ENCODE peak calls at places on chromosomes 6 and 20, in six cellular contexts. J is stomach, L is lung, I is fibroblast of lung, Y is uterus, E is endodermal cell. D is an unnamed sample.

GRCh38 chr6:37938909-37939308 is 119.4 kb downstream of the ZFAND3 start:
- DNase-seq in J (no peak), L (no peak), I (peak; percentile 13), Y (no peak), E (no peak), D (no peak)

GRCh38 chr6:1515781-1516180 is 93.9 kb upstream of the FOXC1 start:
- DNase-seq in J (no peak), L (no peak), I (no peak), Y (no peak), E (no peak), D (no peak)

GRCh38 chr6:31572041-31572911 is at the start of gene LTA:
- DNase-seq in J (no peak), L (no peak), I (no peak), Y (no peak), E (no peak), D (peak; percentile 80)

GRCh38 chr6:2760882-2761842 is 4.0 kb upstream of the WRNIP1 start:
- DNase-seq in J (no peak), L (no peak), I (no peak), Y (no peak), E (no peak), D (no peak)

GRCh38 chr6:29137724-29138123 is 29.9 kb downstream of the OR2J3 start:
- DNase-seq in J (no peak), L (no peak), I (no peak), Y (no peak), E (no peak), D (no peak)

GRCh38 chr20:47317127-47317895 is 39.2 kb downstream of the ZMYND8 start:
- DNase-seq in J (peak; percentile 68), L (peak; percentile 88), I (peak; percentile 97), Y (peak; percentile 90), E (peak; percentile 88), D (peak; percentile 18)

GRCh38 chr20:35695245-35695749 is 3.9 kb downstream of the NFS1 start:
- DNase-seq in J (peak; percentile 3), L (peak; percentile 13), I (no peak), Y (no peak), E (no peak), D (no peak)

GRCh38 chr6:139475231-139475630 is 100.8 kb upstream of the CITED2 start:
- DNase-seq in J (no peak), L (no peak), I (no peak), Y (no peak), E (no peak), D (no peak)

GRCh38 chr6:134822920-134823430 is 126.9 kb downstream of the ALDH8A1 start:
- DNase-seq in J (peak; percentile 31), L (peak; percentile 43), I (peak; percentile 90), Y (peak; percentile 17), E (peak; percentile 87), D (peak; percentile 17)

GRCh38 chr6:46327769-46328168 is 157.0 kb upstream of the ENPP5 start:
- DNase-seq in J (no peak), L (no peak), I (no peak), Y (no peak), E (no peak), D (no peak)

GRCh38 chr20:63911171-63911570 is 16.2 kb downstream of the DNAJC5 start:
- DNase-seq in J (peak; percentile 72), L (no peak), I (peak; percentile 39), Y (no peak), E (no peak), D (no peak)

GRCh38 chr6:35213824-35214756 is at the start of gene SCUBE3:
- DNase-seq in J (peak; percentile 29), L (no peak), I (peak; percentile 32), Y (no peak), E (peak; percentile 88), D (no peak)

GRCh38 chr6:54248994-54249393 is 59.2 kb upstream of the TINAG start:
- DNase-seq in J (no peak), L (no peak), I (no peak), Y (no peak), E (no peak), D (no peak)

GRCh38 chr6:111210074-111210729 is 122.9 kb downstream of the SLC16A10 start:
- DNase-seq in J (no peak), L (no peak), I (peak; percentile 71), Y (no peak), E (peak; percentile 53), D (peak; percentile 23)

GRCh38 chr6:68876792-68877493 is 241.9 kb downstream of the ADGRB3 start:
- DNase-seq in J (no peak), L (no peak), I (peak; percentile 53), Y (no peak), E (no peak), D (peak; percentile 3)

GRCh38 chr20:59031326-59032022 is 661 bp downstream of the ATP5F1E start:
- DNase-seq in J (no peak), L (no peak), I (no peak), Y (no peak), E (no peak), D (no peak)

GRCh38 chr20:48897298-48898044 is 24.0 kb upstream of the ARFGEF2 start:
- DNase-seq in J (no peak), L (no peak), I (peak; percentile 78), Y (no peak), E (peak; percentile 34), D (no peak)

GRCh38 chr6:132687306-132687705 is 26.5 kb downstream of the VNN1 start:
- DNase-seq in J (no peak), L (no peak), I (no peak), Y (no peak), E (no peak), D (no peak)

GRCh38 chr6:133743621-133744020 is 145.3 kb upstream of the TCF21 start:
- DNase-seq in J (no peak), L (no peak), I (no peak), Y (no peak), E (no peak), D (no peak)

GRCh38 chr20:50601511-50602431 is 89.6 kb downstream of the RIPOR3 start:
- DNase-seq in J (no peak), L (no peak), I (no peak), Y (no peak), E (no peak), D (no peak)

GRCh38 chr6:147040041-147040440 is 164.2 kb upstream of the STXBP5 start:
- DNase-seq in J (no peak), L (no peak), I (peak; percentile 84), Y (no peak), E (no peak), D (no peak)

GRCh38 chr20:4256886-4257285 is 241.5 kb upstream of the RNF24 start:
- DNase-seq in J (no peak), L (no peak), I (no peak), Y (no peak), E (no peak), D (no peak)

GRCh38 chr20:58246346-58246745 is 17.9 kb upstream of the ANKRD60 start:
- DNase-seq in J (no peak), L (no peak), I (peak; percentile 38), Y (no peak), E (peak; percentile 76), D (no peak)

GRCh38 chr6:3884007-3884745 is 35.0 kb downstream of the FAM50B start:
- DNase-seq in J (no peak), L (no peak), I (peak; percentile 49), Y (no peak), E (no peak), D (no peak)

GRCh38 chr20:49508435-49509199 is 26.1 kb upstream of the KCNB1 start:
- DNase-seq in J (no peak), L (no peak), I (peak; percentile 55), Y (no peak), E (peak; percentile 59), D (no peak)

GRCh38 chr6:31642798-31643570 is 9.5 kb downstream of the BAG6 start:
- DNase-seq in J (no peak), L (no peak), I (no peak), Y (no peak), E (no peak), D (no peak)

GRCh38 chr6:67201563-67201962 is 1433.5 kb upstream of the ADGRB3 start:
- DNase-seq in J (no peak), L (no peak), I (no peak), Y (no peak), E (no peak), D (no peak)

DNA sequence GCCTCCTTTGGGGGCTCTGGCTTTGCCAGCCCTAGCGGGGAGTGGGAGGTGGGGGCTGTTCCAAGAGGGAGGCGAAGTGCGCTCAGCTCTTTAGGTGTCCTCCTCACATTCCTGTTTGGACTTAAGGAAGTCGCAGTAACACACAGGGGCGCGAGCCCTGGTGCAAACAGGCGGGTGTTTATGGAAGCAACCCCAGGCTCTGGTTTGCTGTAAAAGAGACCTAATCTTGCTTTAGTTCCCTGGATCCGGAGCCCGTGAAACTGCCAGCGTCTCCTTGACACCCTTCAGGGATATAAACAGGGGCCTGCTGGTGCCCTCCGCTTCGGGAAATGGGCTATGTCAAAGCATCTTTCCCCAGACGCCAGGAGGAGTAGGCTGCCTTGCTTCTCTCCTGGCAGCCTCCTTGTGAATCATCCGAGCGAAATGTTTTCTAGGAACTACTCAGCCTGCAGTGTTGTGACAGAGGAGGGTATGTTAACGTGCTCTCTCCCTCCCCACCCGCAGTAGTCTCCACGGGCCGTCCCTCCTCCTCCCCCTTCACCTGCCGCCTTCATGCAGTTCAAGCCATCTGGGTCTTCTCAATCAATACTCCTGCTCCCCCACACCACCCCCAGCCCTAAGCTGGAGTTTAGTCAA is 168.0 kb upstream of the LRFN2 start:
- DNase-seq in J (no peak), L (no peak), I (peak; percentile 49), Y (peak; percentile 74), E (peak; percentile 56), D (no peak)
- TF ChIP-seq CTCF in J (no peak), L (no peak), I (no peak), Y (no peak), E (no peak), D (no peak)

DNA sequence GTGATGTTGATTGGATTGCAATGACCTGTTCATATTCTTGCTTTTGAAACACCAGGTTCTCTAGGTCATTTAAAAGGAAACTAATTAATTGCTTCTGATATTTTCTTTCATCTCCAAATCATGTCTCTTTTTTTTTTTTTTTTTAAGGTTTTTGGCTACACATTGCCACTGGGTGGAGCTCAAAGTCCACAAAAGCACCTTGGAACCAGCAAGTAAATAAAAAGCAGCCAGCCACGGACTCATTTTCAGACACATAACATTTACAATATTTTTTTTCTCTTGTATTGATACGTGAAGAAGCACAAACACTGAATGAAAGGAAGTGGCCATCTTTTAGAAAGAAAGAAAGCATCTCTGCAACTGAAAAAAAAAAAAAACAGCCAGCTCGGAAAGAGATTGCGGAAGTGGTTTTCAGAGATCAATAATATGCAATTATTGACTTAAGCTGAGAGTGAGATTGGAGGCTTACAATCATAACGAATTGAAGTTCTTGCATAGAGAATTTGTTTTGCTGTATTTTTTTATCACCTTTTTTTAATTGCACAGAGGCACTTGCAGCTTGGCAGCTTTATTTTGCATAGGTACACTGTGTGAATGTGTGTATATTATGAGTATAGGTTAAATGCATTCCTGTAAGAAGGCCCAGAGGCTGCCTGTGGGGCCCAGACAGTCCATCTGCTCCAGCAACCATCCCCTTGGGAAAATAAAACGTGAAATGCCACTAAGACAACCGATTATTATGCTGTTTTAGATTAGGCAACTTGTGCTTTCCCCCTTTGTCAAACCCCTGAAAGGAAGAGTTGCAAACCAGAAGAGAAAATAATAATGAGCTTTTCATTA is 28.2 kb downstream of the CGA start:
- DNase-seq in J (peak; percentile 31), L (no peak), I (peak; percentile 76), Y (peak; percentile 36), E (peak; percentile 61), D (peak; percentile 12)
- H3K4me3 ChIP-seq in J (no peak overlapping the region), L (no peak overlapping the region), I (peak overlapping the region; percentile 14), Y (no peak overlapping the region), E (no peak overlapping the region), D (peak overlapping the region; percentile 43)

GRCh38 chr6:19691465-19692167 is 145.6 kb upstream of the ID4 start:
- DNase-seq in J (no peak), L (no peak), I (peak; percentile 7), Y (no peak), E (peak; percentile 84), D (no peak)
- H3K27me3 ChIP-seq in J (peaks cover 23% of the 10 kb centered on the region), L (peaks cover 3% of the 10 kb centered on the region), I (peaks cover 19% of the 10 kb centered on the region), Y (no peaks in the 10 kb centered on the region), E (peaks cover 33% of the 10 kb centered on the region), D (no peaks in the 10 kb centered on the region)

GRCh38 chr6:43427406-43428111 is at the start of gene ABCC10:
- DNase-seq in J (peak; percentile 96), L (peak; percentile 96), I (peak; percentile 97), Y (peak; percentile 93), E (peak; percentile 98), D (peak; percentile 92)
- TF ChIP-seq CTCF in J (peak; percentile 48), L (no peak), I (peak; percentile 47), Y (peak; percentile 46), E (peak; percentile 71), D (peak; percentile 52)

D was measured in GM06990.